ENCODE peak calls at places on chromosomes 2 and 18, in four cellular contexts. One of them, this sample, is unnamed.

GRCh38 chr18:73739098-73739497 is 408.5 kb downstream of the FBXO15 start:
- DNase-seq in PC-9: no peak
- DNase-seq in IMR-90: no peak
- DNase-seq in sigmoid colon: no peak
- DNase-seq in this sample: no peak

GRCh38 chr2:231917280-231918088 is 8.7 kb downstream of the NPPC start:
- DNase-seq in IMR-90: no peak
- DNase-seq in sigmoid colon: peak; percentile 55
- DNase-seq in PC-9: no peak
- DNase-seq in this sample: no peak

GRCh38 chr2:165766326-165766927 is 27.6 kb downstream of the GALNT3 start:
- DNase-seq in PC-9: no peak
- DNase-seq in sigmoid colon: no peak
- DNase-seq in IMR-90: no peak
- DNase-seq in this sample: no peak

GRCh38 chr18:63271881-63272299 is 47.7 kb downstream of the BCL2 start:
- DNase-seq in IMR-90: no peak
- DNase-seq in sigmoid colon: no peak
- DNase-seq in PC-9: no peak
- DNase-seq in this sample: no peak

GRCh38 chr2:142843731-142844130 is 33.7 kb upstream of the KYNU start:
- DNase-seq in PC-9: no peak
- DNase-seq in IMR-90: no peak
- DNase-seq in sigmoid colon: no peak
- DNase-seq in this sample: no peak

GRCh38 chr2:33086400-33087015 is 139.8 kb downstream of the LTBP1 start:
- DNase-seq in IMR-90: peak; percentile 67
- DNase-seq in PC-9: no peak
- DNase-seq in sigmoid colon: no peak
- DNase-seq in this sample: no peak

GRCh38 chr18:50926521-50926920 is 41.3 kb upstream of the ELAC1 start:
- DNase-seq in IMR-90: no peak
- DNase-seq in sigmoid colon: no peak
- DNase-seq in PC-9: no peak
- DNase-seq in this sample: no peak

GRCh38 chr18:70431203-70431624 is 142.4 kb downstream of the SOCS6 start:
- DNase-seq in IMR-90: peak; percentile 85
- DNase-seq in sigmoid colon: no peak
- DNase-seq in PC-9: peak; percentile 61
- DNase-seq in this sample: no peak

GRCh38 chr18:43578636-43579203 is 301.4 kb upstream of the SYT4 start:
- DNase-seq in PC-9: no peak
- DNase-seq in sigmoid colon: no peak
- DNase-seq in IMR-90: no peak
- DNase-seq in this sample: no peak

GRCh38 chr2:57278451-57278850 is 768.2 kb upstream of the VRK2 start:
- DNase-seq in sigmoid colon: no peak
- DNase-seq in IMR-90: no peak
- DNase-seq in PC-9: no peak
- DNase-seq in this sample: no peak

GRCh38 chr2:239132786-239133185 is 268.0 kb downstream of the HDAC4 start:
- DNase-seq in IMR-90: no peak
- DNase-seq in sigmoid colon: no peak
- DNase-seq in PC-9: no peak
- DNase-seq in this sample: no peak
- H3K27ac ChIP-seq in IMR-90: no peak overlapping the region
- H3K27ac ChIP-seq in sigmoid colon: no peak overlapping the region
- H3K27ac ChIP-seq in PC-9: no peak overlapping the region
- H3K27ac ChIP-seq in this sample: no peak overlapping the region

GRCh38 chr2:174330945-174331619 is 3.7 kb upstream of the SP9 start:
- DNase-seq in PC-9: no peak
- DNase-seq in IMR-90: no peak
- DNase-seq in sigmoid colon: no peak
- DNase-seq in this sample: no peak

GRCh38 chr2:174327958-174328308 is 6.8 kb upstream of the SP9 start:
- DNase-seq in IMR-90: no peak
- DNase-seq in PC-9: no peak
- DNase-seq in sigmoid colon: no peak
- DNase-seq in this sample: no peak

GRCh38 chr2:174327559-174327897 is 7.2 kb upstream of the SP9 start:
- DNase-seq in IMR-90: no peak
- DNase-seq in sigmoid colon: no peak
- DNase-seq in PC-9: no peak
- DNase-seq in this sample: no peak

GRCh38 chr2:174328309-174329156 is 6.2 kb upstream of the SP9 start:
- DNase-seq in sigmoid colon: no peak
- DNase-seq in PC-9: no peak
- DNase-seq in IMR-90: no peak
- DNase-seq in this sample: no peak

DNA sequence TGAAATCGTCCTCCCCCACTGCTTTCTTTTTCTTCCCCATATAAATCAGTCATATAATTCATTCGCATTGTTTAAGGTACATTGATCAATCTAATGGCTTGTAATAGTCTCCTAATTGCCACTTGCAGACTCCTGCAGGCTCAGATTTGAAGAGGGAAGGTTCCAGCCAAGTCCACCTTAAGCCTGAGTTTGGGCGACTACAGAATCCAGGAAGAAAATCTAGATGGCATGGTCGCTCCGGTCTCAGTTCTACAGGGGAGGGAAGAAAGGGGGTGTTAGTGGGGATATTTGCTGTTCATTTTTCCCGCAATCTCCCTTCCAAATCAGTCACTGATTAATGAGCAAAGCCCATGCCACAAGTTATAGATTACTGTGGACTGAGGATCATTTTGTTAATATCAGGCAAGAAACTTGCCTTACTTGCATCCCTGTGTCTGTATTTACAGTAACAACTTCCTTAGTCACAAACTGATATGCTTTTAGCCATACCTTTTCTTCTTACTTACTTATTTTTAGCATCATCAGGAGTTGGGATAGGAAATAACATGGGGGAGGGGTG is 5.5 kb upstream of the SP9 start:
- DNase-seq in sigmoid colon: no peak
- DNase-seq in IMR-90: no peak
- DNase-seq in PC-9: no peak
- DNase-seq in this sample: no peak
- H3K4me3 ChIP-seq in sigmoid colon: no peak overlapping the region
- H3K4me3 ChIP-seq in IMR-90: no peak overlapping the region
- H3K4me3 ChIP-seq in PC-9: no peak overlapping the region
- H3K4me3 ChIP-seq in this sample: no peak overlapping the region

DNA sequence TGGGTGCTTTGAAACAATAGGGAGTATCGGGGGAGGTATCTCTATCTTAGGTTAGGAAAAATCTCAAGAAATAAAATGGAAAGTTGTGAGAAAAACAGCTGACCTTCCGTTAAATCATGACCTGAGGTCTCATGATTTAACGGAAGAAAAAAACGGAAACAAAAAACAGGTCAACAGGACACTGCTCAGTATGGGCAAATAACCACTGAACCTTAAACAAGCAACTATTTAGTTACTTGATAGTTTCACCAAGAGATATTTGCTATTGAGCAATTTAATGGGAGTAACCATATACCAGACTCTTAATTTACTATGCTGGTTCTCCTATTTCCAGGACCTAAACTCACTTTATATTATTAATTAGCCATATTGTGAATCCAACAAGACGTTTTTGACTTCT is 150.8 kb downstream of the PARD3B start:
- DNase-seq in IMR-90: no peak
- DNase-seq in sigmoid colon: no peak
- DNase-seq in PC-9: no peak
- DNase-seq in this sample: no peak
- H3K27ac ChIP-seq in IMR-90: no peak overlapping the region
- H3K27ac ChIP-seq in sigmoid colon: peak overlapping the region; percentile 40
- H3K27ac ChIP-seq in PC-9: no peak overlapping the region
- H3K27ac ChIP-seq in this sample: no peak overlapping the region

GRCh38 chr2:37636209-37637077 is 35.0 kb downstream of the CDC42EP3 start:
- DNase-seq in PC-9: no peak
- DNase-seq in sigmoid colon: no peak
- DNase-seq in IMR-90: no peak
- DNase-seq in this sample: no peak

GRCh38 chr2:37635359-37636208 is 35.9 kb downstream of the CDC42EP3 start:
- DNase-seq in sigmoid colon: no peak
- DNase-seq in IMR-90: peak; percentile 82
- DNase-seq in PC-9: no peak
- DNase-seq in this sample: no peak

GRCh38 chr2:37633234-37633633 is 38.2 kb downstream of the CDC42EP3 start:
- DNase-seq in sigmoid colon: no peak
- DNase-seq in PC-9: no peak
- DNase-seq in IMR-90: no peak
- DNase-seq in this sample: no peak

GRCh38 chr2:37633838-37634237 is 37.6 kb downstream of the CDC42EP3 start:
- DNase-seq in sigmoid colon: no peak
- DNase-seq in IMR-90: no peak
- DNase-seq in PC-9: no peak
- DNase-seq in this sample: no peak

GRCh38 chr2:37634914-37635358 is 36.5 kb downstream of the CDC42EP3 start:
- DNase-seq in PC-9: no peak
- DNase-seq in sigmoid colon: no peak
- DNase-seq in IMR-90: no peak
- DNase-seq in this sample: no peak
- H3K4me3 ChIP-seq in PC-9: no peak overlapping the region
- H3K4me3 ChIP-seq in sigmoid colon: no peak overlapping the region
- H3K4me3 ChIP-seq in IMR-90: no peak overlapping the region
- H3K4me3 ChIP-seq in this sample: no peak overlapping the region